ENCODE peak calls at places on chromosomes 3 and 15, in nine cellular contexts. I is D721Med, A is HFF-Myc, Z is mucosa of descending colon, B is fibroblast of pulmonary artery, H is lower leg skin, C is foreskin fibroblast, S is AG09319, Y is H9. T is an unnamed sample.

GRCh38 chr15:39583586-39584265 is 2.8 kb downstream of the THBS1 start:
- DNase-seq in I (no peak), A (peak), Z (peak), B (peak), H (no peak), C (peak), S (peak), Y (peak), T (peak)

GRCh38 chr3:140521751-140522445 is 156.0 kb upstream of the TRIM42 start:
- DNase-seq in I (no peak), A (no peak), Z (no peak), B (no peak), H (no peak), C (no peak), S (no peak), Y (peak), T (no peak)

GRCh38 chr3:53109190-53109589 is 21.0 kb downstream of the RFT1 start:
- DNase-seq in I (no peak), A (peak), Z (no peak), B (peak), H (no peak), C (peak), S (peak), Y (no peak), T (peak)

GRCh38 chr3:53254190-53254809 is 1.5 kb downstream of the TKT start:
- DNase-seq in I (no peak), A (no peak), Z (peak), B (peak), H (no peak), C (peak), S (no peak), Y (no peak), T (no peak)

GRCh38 chr3:135558906-135559305 is 406.6 kb upstream of the PPP2R3A start:
- DNase-seq in I (no peak), A (no peak), Z (no peak), B (no peak), H (no peak), C (no peak), S (no peak), Y (no peak), T (no peak)

GRCh38 chr3:179955798-179956197 is 80.9 kb downstream of the PEX5L start:
- DNase-seq in I (no peak), A (no peak), Z (no peak), B (no peak), H (no peak), C (no peak), S (no peak), Y (no peak), T (peak)

GRCh38 chr3:50050361-50050760 is 38.4 kb upstream of the RBM5 start:
- DNase-seq in I (no peak), A (peak), Z (no peak), B (peak), H (no peak), C (peak), S (peak), Y (no peak), T (peak)

GRCh38 chr3:30655187-30655812 is 48.9 kb downstream of the TGFBR2 start:
- DNase-seq in I (no peak), A (no peak), Z (no peak), B (peak), H (no peak), C (no peak), S (no peak), Y (no peak), T (no peak)

GRCh38 chr3:58132850-58133249 is 77.9 kb downstream of the DNASE1L3 start:
- DNase-seq in I (no peak), A (no peak), Z (no peak), B (no peak), H (no peak), C (no peak), S (no peak), Y (no peak), T (no peak)

GRCh38 chr3:99872633-99873254 is 55.1 kb downstream of the CMSS1 start:
- DNase-seq in I (no peak), A (no peak), Z (no peak), B (no peak), H (no peak), C (peak), S (no peak), Y (no peak), T (no peak)

DNA sequence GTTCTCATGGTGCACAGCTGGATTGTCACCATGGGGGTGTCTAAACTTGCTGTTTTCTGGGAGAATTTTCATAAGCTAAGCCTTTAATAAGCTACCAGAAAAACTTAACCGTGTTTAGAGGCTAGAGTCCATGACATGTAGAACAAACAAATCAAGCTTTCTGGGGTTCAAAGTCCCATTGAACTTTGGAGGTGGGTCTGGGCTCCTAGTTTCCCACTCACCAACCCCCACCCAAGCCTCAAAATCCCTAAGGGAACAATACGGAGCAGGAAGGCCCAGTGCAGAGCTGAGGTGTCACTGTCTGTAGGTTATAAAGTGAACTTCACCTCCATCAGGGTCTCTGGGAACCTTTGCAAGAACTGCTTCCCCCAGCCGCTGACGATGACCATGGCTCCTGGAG is 25.5 kb downstream of the RTP1 start:
- DNase-seq in I (no peak), A (no peak), Z (no peak), B (no peak), H (no peak), C (no peak), S (no peak), Y (no peak), T (no peak)
- TF ChIP-seq CTCF in I (no peak), A (no peak), Z (no peak), B (no peak), H (no peak), C (no peak), S (no peak), Y (no peak), T (no peak)

DNA sequence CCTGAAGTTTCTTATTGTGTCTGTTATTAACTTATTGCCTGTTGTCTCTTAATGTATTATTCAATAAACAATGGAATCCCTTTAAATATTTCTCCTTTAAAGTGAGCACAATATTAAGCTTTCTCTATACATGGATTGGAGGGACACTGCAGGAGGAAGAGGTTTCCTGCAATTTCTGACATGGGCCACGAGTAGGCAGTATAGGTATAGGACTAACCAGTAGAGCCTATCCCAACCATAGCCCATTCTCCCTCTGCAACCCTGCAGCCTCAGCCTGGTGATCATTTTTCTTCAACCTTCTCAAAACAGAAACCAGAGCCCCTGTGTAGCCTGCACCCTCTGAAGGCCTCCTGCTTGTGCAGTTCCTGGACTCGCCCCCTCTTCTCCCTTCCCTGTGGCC is 124.8 kb downstream of the NEK10 start:
- DNase-seq in I (no peak), A (no peak), Z (no peak), B (no peak), H (no peak), C (no peak), S (no peak), Y (no peak), T (no peak)
- TF ChIP-seq CTCF in I (no peak), A (peak), Z (no peak), B (no peak), H (no peak), C (no peak), S (no peak), Y (peak), T (peak)

GRCh38 chr3:95237783-95238182 is 1174.9 kb downstream of the NSUN3 start:
- DNase-seq in I (no peak), A (no peak), Z (no peak), B (no peak), H (no peak), C (no peak), S (no peak), Y (no peak), T (no peak)
- TF ChIP-seq CTCF in I (no peak), A (no peak), Z (no peak), B (no peak), H (no peak), C (no peak), S (no peak), Y (no peak), T (no peak)

GRCh38 chr15:69748700-69749099 is 296.1 kb downstream of the RPLP1 start:
- DNase-seq in I (no peak), A (no peak), Z (no peak), B (no peak), H (no peak), C (no peak), S (no peak), Y (no peak), T (no peak)

GRCh38 chr15:69751147-69751546 is 298.5 kb downstream of the RPLP1 start:
- DNase-seq in I (no peak), A (no peak), Z (no peak), B (no peak), H (no peak), C (no peak), S (no peak), Y (no peak), T (no peak)

GRCh38 chr15:69749274-69749673 is 296.7 kb downstream of the RPLP1 start:
- DNase-seq in I (no peak), A (no peak), Z (no peak), B (no peak), H (no peak), C (no peak), S (no peak), Y (no peak), T (no peak)

GRCh38 chr15:69750253-69750652 is 297.6 kb downstream of the RPLP1 start:
- DNase-seq in I (no peak), A (no peak), Z (no peak), B (no peak), H (no peak), C (no peak), S (no peak), Y (no peak), T (no peak)

GRCh38 chr15:69749797-69750196 is 297.2 kb downstream of the RPLP1 start:
- DNase-seq in I (no peak), A (no peak), Z (peak), B (peak), H (no peak), C (no peak), S (no peak), Y (no peak), T (no peak)
- TF ChIP-seq CTCF in I (peak), A (peak), Z (no peak), B (peak), H (no peak), C (peak), S (no peak), Y (peak), T (peak)

GRCh38 chr3:194161181-194162045 is 25.5 kb downstream of the HES1 start:
- DNase-seq in I (no peak), A (no peak), Z (no peak), B (no peak), H (no peak), C (no peak), S (no peak), Y (no peak), T (no peak)
- TF ChIP-seq CTCF in I (no peak), A (no peak), Z (no peak), B (no peak), H (no peak), C (no peak), S (no peak), Y (no peak), T (no peak)

DNA sequence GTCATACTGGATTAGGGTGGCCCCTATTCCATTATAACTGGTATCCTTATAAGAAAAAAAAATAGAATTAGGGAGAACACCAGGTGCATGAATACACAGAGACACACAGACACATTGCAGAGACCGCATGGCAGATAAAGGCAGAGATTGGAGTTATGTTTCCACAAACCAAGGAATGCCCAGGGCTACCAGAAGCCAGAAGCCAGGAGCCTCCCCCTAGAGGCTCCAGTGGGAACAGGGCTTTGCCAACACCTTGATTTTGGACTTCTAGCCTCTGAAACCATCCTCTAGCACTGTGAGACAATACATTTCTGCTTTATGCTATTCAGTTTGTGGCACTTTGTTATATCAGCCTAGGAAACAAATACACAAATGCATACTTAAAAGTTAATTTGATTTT is 10.4 kb downstream of the GOLM2 start:
- DNase-seq in I (no peak), A (no peak), Z (no peak), B (no peak), H (no peak), C (no peak), S (no peak), Y (peak), T (peak)
- TF ChIP-seq CTCF in I (peak), A (peak), Z (peak), B (peak), H (no peak), C (no peak), S (peak), Y (peak), T (peak)

GRCh38 chr3:97979610-97980009 is 7.4 kb upstream of the RIOX2 start:
- DNase-seq in I (no peak), A (no peak), Z (no peak), B (no peak), H (no peak), C (no peak), S (no peak), Y (peak), T (no peak)
- TF ChIP-seq CTCF in I (peak), A (no peak), Z (no peak), B (no peak), H (no peak), C (no peak), S (no peak), Y (peak), T (no peak)

T was measured in HFFc6.